ENCODE peak calls at places on chromosomes 5 and 9, in four cellular contexts. One of them, this sample, is unnamed.

GRCh38 chr5:72938206-72938605 is 17.6 kb upstream of the FCHO2 start:
- DNase-seq in A549: no peak
- DNase-seq in K562: no peak
- DNase-seq in HepG2: no peak
- DNase-seq in this sample: no peak

GRCh38 chr5:88845081-88845697 is 37.8 kb downstream of the MEF2C start:
- DNase-seq in A549: no peak
- DNase-seq in K562: no peak
- DNase-seq in HepG2: no peak
- DNase-seq in this sample: no peak

GRCh38 chr5:143111799-143112198 is 291.7 kb downstream of the NR3C1 start:
- DNase-seq in HepG2: no peak
- DNase-seq in A549: no peak
- DNase-seq in K562: no peak
- DNase-seq in this sample: no peak

GRCh38 chr9:5440426-5440825 is 2.7 kb upstream of the PLGRKT start:
- DNase-seq in HepG2: no peak
- DNase-seq in A549: no peak
- DNase-seq in K562: no peak
- DNase-seq in this sample: no peak

GRCh38 chr9:75927351-75927750 is 36.9 kb downstream of the PCSK5 start:
- DNase-seq in A549: no peak
- DNase-seq in K562: no peak
- DNase-seq in HepG2: no peak
- DNase-seq in this sample: no peak

GRCh38 chr9:71931166-71931565 is 19.7 kb downstream of the C9orf85 start:
- DNase-seq in HepG2: no peak
- DNase-seq in A549: no peak
- DNase-seq in K562: no peak
- DNase-seq in this sample: no peak

GRCh38 chr5:145943674-145944121 is 7.3 kb downstream of the SH3RF2 start:
- DNase-seq in A549: peak; percentile 33
- DNase-seq in K562: peak; percentile 20
- DNase-seq in HepG2: no peak
- DNase-seq in this sample: no peak

GRCh38 chr9:1051286-1052118 is 1.3 kb downstream of the DMRT2 start:
- DNase-seq in K562: no peak
- DNase-seq in A549: peak; percentile 65
- DNase-seq in HepG2: no peak
- DNase-seq in this sample: peak; percentile 68

GRCh38 chr9:81653240-81653639 is 36.1 kb downstream of the TLE1 start:
- DNase-seq in HepG2: no peak
- DNase-seq in A549: no peak
- DNase-seq in K562: no peak
- DNase-seq in this sample: no peak

GRCh38 chr9:21974230-21974541 is 20.0 kb downstream of the CDKN2A start:
- DNase-seq in A549: no peak
- DNase-seq in HepG2: no peak
- DNase-seq in K562: no peak
- DNase-seq in this sample: no peak

GRCh38 chr5:151004499-151004898 is 15.9 kb upstream of the GPX3 start:
- DNase-seq in K562: no peak
- DNase-seq in HepG2: peak; percentile 75
- DNase-seq in A549: no peak
- DNase-seq in this sample: no peak

GRCh38 chr5:107470007-107470582 is 200.6 kb downstream of the EFNA5 start:
- DNase-seq in K562: no peak
- DNase-seq in A549: no peak
- DNase-seq in HepG2: no peak
- DNase-seq in this sample: no peak

GRCh38 chr5:39588176-39588575 is 163.4 kb upstream of the DAB2 start:
- DNase-seq in A549: no peak
- DNase-seq in K562: no peak
- DNase-seq in HepG2: no peak
- DNase-seq in this sample: no peak

GRCh38 chr9:37408933-37409710 is 13.4 kb upstream of the GRHPR start:
- DNase-seq in A549: no peak
- DNase-seq in K562: peak; percentile 76
- DNase-seq in HepG2: no peak
- DNase-seq in this sample: no peak

GRCh38 chr5:11525020-11525419 is 379.2 kb downstream of the CTNND2 start:
- DNase-seq in HepG2: no peak
- DNase-seq in K562: no peak
- DNase-seq in A549: no peak
- DNase-seq in this sample: no peak

GRCh38 chr9:96135904-96136303 is 166.1 kb downstream of the HSD17B3 start:
- DNase-seq in HepG2: no peak
- DNase-seq in K562: no peak
- DNase-seq in A549: no peak
- DNase-seq in this sample: no peak

GRCh38 chr5:9851458-9851857 is 221.3 kb upstream of the TAS2R1 start:
- DNase-seq in A549: peak; percentile 18
- DNase-seq in K562: no peak
- DNase-seq in HepG2: no peak
- DNase-seq in this sample: no peak

GRCh38 chr5:14712666-14713065 is 48.1 kb downstream of the OTULIN start:
- DNase-seq in A549: no peak
- DNase-seq in HepG2: no peak
- DNase-seq in K562: no peak
- DNase-seq in this sample: no peak

GRCh38 chr5:162786234-162786633 is 651.2 kb upstream of the CCNG1 start:
- DNase-seq in A549: no peak
- DNase-seq in K562: no peak
- DNase-seq in HepG2: no peak
- DNase-seq in this sample: no peak

GRCh38 chr5:139688088-139688702 is 40.0 kb downstream of the CXXC5 start:
- DNase-seq in A549: no peak
- DNase-seq in K562: no peak
- DNase-seq in HepG2: no peak
- DNase-seq in this sample: no peak

GRCh38 chr5:107607656-107608368 is 62.9 kb downstream of the EFNA5 start:
- DNase-seq in K562: no peak
- DNase-seq in HepG2: no peak
- DNase-seq in A549: peak; percentile 12
- DNase-seq in this sample: no peak

GRCh38 chr5:93577807-93578178 is 3.2 kb downstream of the NR2F1-AS1 start:
- DNase-seq in HepG2: no peak
- DNase-seq in K562: no peak
- DNase-seq in A549: no peak
- DNase-seq in this sample: no peak

GRCh38 chr5:54309237-54309636 is 1.1 kb downstream of the ARL15 start:
- DNase-seq in A549: no peak
- DNase-seq in HepG2: no peak
- DNase-seq in K562: no peak
- DNase-seq in this sample: no peak

GRCh38 chr9:128106181-128106939 is 21.2 kb downstream of the PTGES2 start:
- DNase-seq in A549: no peak
- DNase-seq in K562: no peak
- DNase-seq in HepG2: no peak
- DNase-seq in this sample: no peak

GRCh38 chr9:13358128-13358527 is 78.6 kb upstream of the MPDZ start:
- DNase-seq in A549: no peak
- DNase-seq in K562: no peak
- DNase-seq in HepG2: no peak
- DNase-seq in this sample: no peak

GRCh38 chr9:79592736-79593493 is 21.1 kb downstream of the TLE4 start:
- DNase-seq in A549: no peak
- DNase-seq in K562: no peak
- DNase-seq in HepG2: no peak
- DNase-seq in this sample: no peak

DNA sequence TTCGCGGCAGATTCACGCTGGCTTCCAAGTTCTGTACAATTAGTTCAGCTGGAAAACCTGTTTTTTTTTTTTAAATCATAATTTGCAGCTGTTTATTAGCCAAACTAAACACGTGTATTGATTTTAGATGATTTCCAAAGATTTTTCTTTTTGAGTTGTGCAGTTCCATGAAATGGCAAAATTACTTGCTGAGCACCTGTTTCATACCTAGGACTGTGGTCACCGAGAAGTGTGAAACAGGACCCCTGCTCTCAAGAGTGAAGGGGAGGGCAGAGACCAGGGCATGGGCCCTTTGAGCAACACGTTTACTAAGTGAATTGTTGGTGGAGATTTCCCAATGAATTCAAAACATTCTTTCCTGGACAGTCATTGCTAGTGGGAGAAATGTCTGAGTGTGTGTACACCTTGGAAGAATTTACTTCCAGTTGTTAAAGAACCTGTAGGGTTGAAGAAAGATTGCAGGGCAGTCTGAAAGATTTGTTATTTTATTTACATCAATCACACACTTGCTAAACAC is 696 bp downstream of the SNX24 start:
- DNase-seq in K562: no peak
- DNase-seq in A549: peak; percentile 47
- DNase-seq in HepG2: peak; percentile 84
- DNase-seq in this sample: no peak
- TF ChIP-seq HMGXB4 in K562: no peak
- TF ChIP-seq HMGXB4 in A549: no peak
- TF ChIP-seq HMGXB4 in HepG2: no peak
- TF ChIP-seq HMGXB4 in this sample: no peak

DNA sequence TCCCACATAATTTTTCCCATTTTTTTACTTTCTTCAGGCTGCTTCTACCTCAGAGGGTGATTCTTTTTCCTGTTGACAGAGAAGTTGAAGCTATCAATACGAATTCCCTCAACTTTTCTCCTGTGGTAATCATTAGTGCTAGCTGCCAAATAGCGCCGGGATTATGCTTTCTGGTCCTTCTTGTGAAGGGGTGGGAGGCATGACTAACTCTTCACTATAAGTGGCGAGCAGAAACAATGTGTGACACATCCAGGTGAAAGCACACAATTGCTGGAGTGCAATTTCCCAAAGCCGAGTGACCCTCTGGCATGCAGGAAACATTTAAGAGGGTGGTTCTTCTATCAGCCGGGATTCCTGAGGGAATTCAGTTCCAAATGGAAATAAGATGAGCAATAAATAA is 56.0 kb downstream of the TRPC7 start:
- DNase-seq in K562: no peak
- DNase-seq in A549: no peak
- DNase-seq in HepG2: no peak
- DNase-seq in this sample: no peak
- TF ChIP-seq HMGXB4 in K562: no peak
- TF ChIP-seq HMGXB4 in A549: no peak
- TF ChIP-seq HMGXB4 in HepG2: no peak
- TF ChIP-seq HMGXB4 in this sample: no peak

GRCh38 chr9:98146101-98146991 is 27.3 kb upstream of the TRIM14 start:
- DNase-seq in K562: no peak
- DNase-seq in A549: peak; percentile 68
- DNase-seq in HepG2: peak; percentile 94
- DNase-seq in this sample: no peak
- TF ChIP-seq HMGXB4 in K562: no peak
- TF ChIP-seq HMGXB4 in A549: no peak
- TF ChIP-seq HMGXB4 in HepG2: no peak
- TF ChIP-seq HMGXB4 in this sample: no peak

DNA sequence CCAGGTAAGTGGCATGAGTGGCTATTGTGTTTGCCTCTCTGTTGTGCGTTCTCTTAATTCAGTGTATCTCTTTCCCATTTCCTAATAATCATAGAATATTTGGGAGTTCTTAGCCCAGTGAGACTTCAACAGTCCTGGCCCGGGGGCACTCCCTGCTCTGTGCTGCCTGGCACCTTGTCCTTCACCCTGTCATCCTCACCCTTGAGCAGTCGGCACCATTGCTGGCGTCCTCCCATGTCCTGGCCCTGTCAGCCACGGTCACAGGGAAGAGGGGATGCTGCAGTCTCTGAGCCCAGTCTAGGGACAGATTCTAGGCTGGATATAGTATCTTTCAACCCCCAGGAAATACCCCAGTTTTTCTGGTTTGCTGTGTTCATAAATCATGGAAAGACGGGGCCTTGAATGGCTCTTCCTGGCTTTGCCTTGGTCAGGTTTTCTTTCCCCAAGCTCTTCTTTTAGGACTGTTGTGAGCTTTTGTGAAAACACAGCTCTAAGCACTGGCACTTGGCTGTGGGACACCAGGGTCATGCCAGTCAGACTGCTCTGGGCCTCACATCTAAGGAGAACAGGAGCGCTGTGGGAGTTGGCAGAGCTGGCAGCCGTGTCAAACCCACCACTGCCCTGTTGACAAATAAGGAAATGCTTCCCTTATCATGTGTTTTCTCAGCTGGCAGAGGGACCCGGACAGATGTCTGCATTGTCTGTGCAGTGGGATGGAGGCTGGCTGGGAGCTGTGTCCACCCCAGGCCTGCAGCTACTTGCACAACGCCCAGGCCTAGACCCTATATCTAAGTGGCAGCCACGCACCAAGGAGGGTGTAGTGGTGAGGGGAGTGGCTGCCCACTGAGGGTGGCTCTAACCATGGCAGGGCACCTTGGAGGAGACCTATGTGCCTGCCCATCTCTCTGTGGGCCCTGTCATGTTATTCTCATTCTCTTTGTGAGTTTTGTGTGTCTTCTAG is 378.6 kb downstream of the ICE1 start:
- DNase-seq in HepG2: no peak
- DNase-seq in K562: no peak
- DNase-seq in A549: no peak
- DNase-seq in this sample: no peak
- TF ChIP-seq HMGXB4 in HepG2: no peak
- TF ChIP-seq HMGXB4 in K562: no peak
- TF ChIP-seq HMGXB4 in A549: no peak
- TF ChIP-seq HMGXB4 in this sample: no peak

GRCh38 chr5:173001229-173001841 is 17.8 kb downstream of the ATP6V0E1 start:
- DNase-seq in K562: no peak
- DNase-seq in A549: no peak
- DNase-seq in HepG2: no peak
- DNase-seq in this sample: no peak
- TF ChIP-seq HMGXB4 in K562: no peak
- TF ChIP-seq HMGXB4 in A549: no peak
- TF ChIP-seq HMGXB4 in HepG2: no peak
- TF ChIP-seq HMGXB4 in this sample: no peak

DNA sequence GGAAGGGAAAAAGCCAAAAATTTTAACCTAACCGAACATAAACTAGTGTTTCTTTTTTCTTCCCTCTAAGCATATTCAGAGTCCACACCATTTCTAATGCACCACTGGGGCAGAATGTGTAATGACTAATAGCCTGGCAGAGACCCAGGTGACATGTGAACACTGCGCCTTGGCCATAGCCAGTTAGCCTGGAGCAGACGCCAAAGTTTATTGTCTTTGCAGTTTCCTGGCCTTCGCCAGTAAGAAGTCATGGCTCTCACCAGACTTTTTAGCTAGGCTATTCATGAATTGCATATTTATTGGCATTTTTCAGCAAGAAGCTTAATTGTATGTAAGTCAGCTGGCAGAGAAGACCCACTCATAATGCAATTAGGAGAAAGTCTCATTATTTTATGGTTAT is 182.8 kb upstream of the SLC27A6 start:
- DNase-seq in HepG2: no peak
- DNase-seq in K562: no peak
- DNase-seq in A549: peak; percentile 33
- DNase-seq in this sample: no peak
- TF ChIP-seq HMGXB4 in HepG2: no peak
- TF ChIP-seq HMGXB4 in K562: no peak
- TF ChIP-seq HMGXB4 in A549: no peak
- TF ChIP-seq HMGXB4 in this sample: no peak

This sample was measured in WTC11.